ENCODE peak calls at places on chromosomes 5 and 9, in seven cellular contexts. F is transverse colon, J is lower lobe of right lung, D is cardiac muscle cell, N is spleen, G is HCT116, L is NT2/D1. S is an unnamed sample. For H3K36me3 and H3K4me1, the result is how much of the 10 kb centered on the place peaks cover.

GRCh38 chr5:132008961-132009680 is 2.3 kb downstream of the ACSL6 start:
- DNase-seq in F (no peak), J (peak), D (no peak), N (peak), G (no peak), L (no peak), S (peak)

GRCh38 chr9:109912726-109913460 is 132.9 kb downstream of the PALM2AKAP2 start:
- DNase-seq in F (no peak), J (no peak), D (peak), N (no peak), G (no peak), L (no peak), S (no peak)

GRCh38 chr5:138543730-138544104 is 681 bp upstream of the ETF1 start:
- DNase-seq in F (no peak), J (no peak), D (no peak), N (no peak), G (no peak), L (no peak), S (peak)

GRCh38 chr5:77360381-77360780 is 131.7 kb downstream of the WDR41 start:
- DNase-seq in F (no peak), J (no peak), D (no peak), N (no peak), G (no peak), L (no peak), S (no peak)

GRCh38 chr5:139651863-139652787 is 4.0 kb downstream of the CXXC5 start:
- DNase-seq in F (peak), J (peak), D (peak), N (peak), G (no peak), L (no peak), S (no peak)

GRCh38 chr5:158978061-158978745 is 121.5 kb downstream of the EBF1 start:
- DNase-seq in F (no peak), J (no peak), D (peak), N (no peak), G (no peak), L (no peak), S (no peak)

GRCh38 chr9:71036501-71036900 is 84.9 kb downstream of the TRPM3 start:
- DNase-seq in F (no peak), J (no peak), D (peak), N (no peak), G (no peak), L (no peak), S (no peak)

GRCh38 chr9:99076483-99077171 is 28.3 kb upstream of the TGFBR1 start:
- DNase-seq in F (peak), J (no peak), D (no peak), N (peak), G (no peak), L (no peak), S (no peak)

GRCh38 chr5:44389410-44389879 is at the start of gene FGF10:
- DNase-seq in F (peak), J (peak), D (peak), N (no peak), G (no peak), L (peak), S (no peak)

GRCh38 chr9:75185585-75186170 is 97.4 kb downstream of the OSTF1 start:
- DNase-seq in F (peak), J (peak), D (peak), N (peak), G (peak), L (peak), S (no peak)

DNA sequence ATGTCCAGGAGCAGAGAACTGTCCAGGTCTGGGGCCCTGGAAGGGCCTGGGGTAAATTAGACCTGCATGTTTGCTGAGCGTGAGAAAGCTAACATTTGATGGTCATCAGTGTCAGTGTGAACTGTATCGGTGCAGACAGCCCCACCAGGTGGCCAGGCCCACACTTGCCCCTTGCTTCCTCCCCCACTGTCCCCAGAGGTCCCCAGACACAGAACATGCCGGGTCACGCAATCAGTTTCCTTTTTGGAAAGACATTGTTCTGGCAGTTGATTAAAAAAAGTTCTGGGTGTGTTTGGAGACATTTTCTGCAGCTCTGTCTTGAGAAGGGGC is 1.5 kb downstream of the NKD2 start:
- DNase-seq in F (no peak), J (peak), D (no peak), N (peak), G (no peak), L (no peak), S (no peak)
- H3K4me3 ChIP-seq in F (no peak), J (peak), D (no peak), N (no peak), G (peak), L (peak), S (no peak)

DNA sequence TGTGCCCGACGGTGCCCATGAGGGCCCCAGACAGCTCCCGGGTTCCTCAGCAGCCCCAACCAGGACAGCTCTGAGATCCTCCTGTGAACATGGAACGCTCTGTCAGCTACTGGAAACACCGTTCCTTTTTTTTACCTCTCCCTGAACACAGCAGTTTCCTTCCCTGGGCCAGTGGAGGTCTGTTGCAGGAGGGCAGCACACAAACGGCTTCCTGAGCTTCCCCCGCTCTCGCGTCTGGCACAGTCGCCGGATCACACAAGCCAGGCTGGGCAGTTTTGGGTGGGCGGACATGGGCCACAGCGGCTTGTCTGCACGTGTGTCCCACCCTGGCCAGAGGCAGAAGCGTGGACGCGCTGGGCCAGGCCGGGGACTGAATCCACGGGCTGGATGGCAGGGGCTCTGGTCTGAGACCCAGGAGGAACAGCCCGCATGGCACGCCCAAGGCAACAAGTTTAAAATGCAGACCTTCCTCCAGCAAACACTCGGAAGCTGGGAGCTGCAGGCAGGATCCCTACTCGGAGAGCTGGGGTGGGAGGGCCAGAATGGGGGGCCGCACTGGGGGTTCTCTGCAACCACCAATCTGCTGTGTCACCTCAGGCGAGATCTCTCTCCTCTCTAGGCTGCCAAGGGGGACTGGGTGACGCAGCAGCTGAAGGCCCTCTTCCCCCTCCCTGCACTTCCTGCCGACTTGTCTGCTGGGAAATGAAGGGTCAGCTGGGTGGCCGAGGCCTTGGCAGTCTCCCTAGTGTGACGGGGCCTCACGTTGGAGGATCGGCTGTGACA is 106.9 kb upstream of the SARDH start:
- DNase-seq in F (peak), J (peak), D (peak), N (peak), G (no peak), L (no peak), S (no peak)
- H3K36me3 ChIP-seq in F (under half), J (under half), D (under half), N (under half), G (under half), L (under half), S (under half)

GRCh38 chr9:92771309-92771708 is 6.7 kb upstream of the BICD2 start:
- DNase-seq in F (no peak), J (no peak), D (no peak), N (no peak), G (no peak), L (no peak), S (no peak)

GRCh38 chr9:92773810-92774209 is 9.2 kb upstream of the BICD2 start:
- DNase-seq in F (no peak), J (no peak), D (no peak), N (no peak), G (no peak), L (no peak), S (no peak)

GRCh38 chr9:92775466-92775865 is 10.8 kb upstream of the BICD2 start:
- DNase-seq in F (no peak), J (no peak), D (no peak), N (no peak), G (no peak), L (no peak), S (no peak)

GRCh38 chr9:92770005-92770995 is 5.7 kb upstream of the BICD2 start:
- DNase-seq in F (no peak), J (no peak), D (peak), N (peak), G (no peak), L (peak), S (no peak)

GRCh38 chr9:92774274-92774673 is 9.6 kb upstream of the BICD2 start:
- DNase-seq in F (no peak), J (no peak), D (peak), N (no peak), G (no peak), L (no peak), S (no peak)
- H3K4me1 ChIP-seq in F (under half), J (under half), D (under half), N (under half), G (under half), L (under half), S (under half)

DNA sequence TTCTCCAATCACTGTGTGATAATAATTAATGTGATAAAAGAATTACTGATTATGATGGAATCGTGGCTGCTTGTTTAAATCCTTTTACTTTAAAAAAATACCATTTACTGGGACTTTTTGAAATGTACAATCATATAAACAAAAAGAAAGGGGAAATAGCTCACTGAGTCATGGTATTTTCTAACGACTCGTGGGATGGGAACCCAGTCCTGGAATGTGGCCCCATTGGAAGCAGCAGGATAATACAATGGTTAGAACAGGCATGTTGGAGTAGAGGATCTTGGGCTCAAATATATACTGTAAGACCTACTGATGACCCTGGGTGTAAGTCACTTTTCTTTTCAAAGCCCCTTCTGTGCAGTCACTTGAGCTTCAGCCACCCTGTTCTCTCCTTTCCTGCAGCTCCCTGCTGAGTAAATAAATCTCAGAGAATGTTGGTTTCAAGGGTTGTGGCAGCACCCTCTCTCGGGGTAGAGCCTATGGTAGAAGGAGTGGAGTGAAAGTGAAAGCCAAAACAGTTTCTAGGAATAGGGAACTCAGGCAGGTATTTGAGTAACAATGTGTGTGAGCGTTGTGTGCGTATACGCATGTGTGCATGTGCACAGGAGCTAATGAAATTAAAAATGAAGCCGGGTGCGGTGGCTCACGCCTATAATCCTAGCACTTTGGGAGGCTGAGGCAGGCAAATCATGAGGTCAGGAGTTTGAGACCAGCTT is 40.7 kb upstream of the LARP1 start:
- DNase-seq in F (peak), J (peak), D (no peak), N (no peak), G (no peak), L (no peak), S (no peak)
- H3K4me3 ChIP-seq in F (peak), J (peak), D (no peak), N (no peak), G (no peak), L (no peak), S (no peak)

GRCh38 chr9:132348676-132349075 is 6.1 kb downstream of the SETX start:
- DNase-seq in F (no peak), J (no peak), D (no peak), N (no peak), G (no peak), L (no peak), S (no peak)

GRCh38 chr9:132350861-132351315 is 3.9 kb downstream of the SETX start:
- DNase-seq in F (no peak), J (no peak), D (peak), N (no peak), G (no peak), L (no peak), S (no peak)

GRCh38 chr9:132341177-132341840 is 13.5 kb downstream of the SETX start:
- DNase-seq in F (no peak), J (no peak), D (no peak), N (no peak), G (no peak), L (no peak), S (no peak)

GRCh38 chr9:132351404-132352050 is 3.3 kb downstream of the SETX start:
- DNase-seq in F (no peak), J (no peak), D (no peak), N (no peak), G (no peak), L (no peak), S (no peak)

GRCh38 chr9:132346177-132346576 is 8.6 kb downstream of the SETX start:
- DNase-seq in F (no peak), J (no peak), D (no peak), N (no peak), G (no peak), L (no peak), S (no peak)
- H3K36me3 ChIP-seq in F (under half), J (half or more), D (half or more), N (half or more), G (half or more), L (half or more), S (half or more)

DNA sequence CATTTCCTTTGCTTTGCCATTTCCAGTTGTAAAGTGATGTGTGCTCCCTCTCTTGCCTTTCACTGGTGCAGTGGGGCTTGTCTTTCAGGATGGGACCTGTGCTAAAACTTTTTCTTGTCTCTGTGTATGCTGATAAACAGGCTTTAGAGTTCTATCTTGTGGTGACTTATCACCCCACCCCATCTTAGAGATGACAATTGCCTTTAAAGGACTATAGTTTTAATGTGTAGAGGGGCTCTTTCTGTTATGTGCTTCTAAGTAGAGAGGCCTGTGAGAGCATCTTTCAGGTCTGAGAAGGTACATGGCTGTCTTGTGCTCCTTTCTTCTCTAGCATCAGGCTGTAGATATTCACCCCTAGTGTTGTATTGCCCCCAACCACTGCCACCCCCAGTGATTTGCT is 22.0 kb downstream of the MAN2A1 start:
- DNase-seq in F (no peak), J (no peak), D (no peak), N (no peak), G (no peak), L (no peak), S (no peak)
- H3K4me1 ChIP-seq in F (under half), J (under half), D (under half), N (under half), G (under half), L (under half), S (under half)